ENCODE peak calls at places on chromosome 5, in seven cellular contexts. A is SK-N-SH, D is mammary epithelial cell, J is fibroblast of the conjunctiva, Z is T-helper 1 cell, W is DMS153, V is gastrocnemius medialis. L is an unnamed sample.

GRCh38 chr5:82784521-82784920 is 292.7 kb downstream of the TMEM167A start:
- DNase-seq in A (no peak), V (no peak), W (no peak), D (peak), J (no peak), Z (no peak), L (no peak)

GRCh38 chr5:101687630-101688029 is 608.5 kb downstream of the SLCO4C1 start:
- DNase-seq in V (no peak), A (no peak), Z (no peak), D (no peak), J (no peak), W (no peak), L (no peak)

GRCh38 chr5:79837707-79838620 is 148.3 kb downstream of the CMYA5 start:
- DNase-seq in W (no peak), A (no peak), J (no peak), D (no peak), V (no peak), Z (no peak), L (no peak)

GRCh38 chr5:150412319-150413175 is at the start of gene CD74:
- DNase-seq in J (no peak), W (no peak), V (peak), A (peak), D (peak), Z (peak), L (no peak)

GRCh38 chr5:119878712-119879111 is 249.4 kb downstream of the FAM170A start:
- DNase-seq in Z (no peak), W (no peak), A (no peak), D (no peak), V (no peak), J (no peak), L (no peak)

GRCh38 chr5:55521903-55522302 is 12.9 kb downstream of the PLPP1 start:
- DNase-seq in A (no peak), J (no peak), W (no peak), V (no peak), D (no peak), Z (no peak), L (no peak)

GRCh38 chr5:177565046-177565445 is 10.7 kb upstream of the FAM193B start:
- DNase-seq in Z (no peak), D (peak), V (no peak), J (no peak), A (no peak), W (no peak), L (no peak)

GRCh38 chr5:141149812-141150211 is at the start of gene PCDHB6:
- DNase-seq in A (peak), W (no peak), J (no peak), D (peak), Z (no peak), V (no peak), L (no peak)

GRCh38 chr5:134136221-134136631 is 21.7 kb downstream of the TCF7 start:
- DNase-seq in Z (no peak), W (no peak), A (no peak), D (no peak), J (no peak), V (no peak), L (no peak)

GRCh38 chr5:1776831-1777230 is 22.8 kb downstream of the MRPL36 start:
- DNase-seq in W (no peak), J (no peak), Z (no peak), D (no peak), V (no peak), A (no peak), L (no peak)

GRCh38 chr5:3599283-3600105 is 3.9 kb downstream of the IRX1 start:
- DNase-seq in V (no peak), A (peak), W (no peak), J (no peak), Z (no peak), D (peak), L (no peak)

GRCh38 chr5:142685418-142686209 is at the start of gene FGF1:
- DNase-seq in W (no peak), D (peak), A (peak), J (no peak), Z (no peak), V (no peak), L (no peak)

GRCh38 chr5:17018871-17019270 is 82.8 kb upstream of the MYO10 start:
- DNase-seq in J (no peak), W (no peak), A (no peak), D (no peak), V (no peak), Z (no peak), L (no peak)

GRCh38 chr5:179795863-179796833 is 2.4 kb downstream of the LTC4S start:
- DNase-seq in J (peak), V (no peak), A (peak), Z (peak), W (peak), D (peak), L (peak)

GRCh38 chr5:122493091-122493775 is 181.2 kb downstream of the SNCAIP start:
- DNase-seq in D (no peak), V (no peak), J (no peak), A (peak), W (no peak), Z (no peak), L (no peak)

GRCh38 chr5:66467564-66467963 is 128.6 kb upstream of the MAST4 start:
- DNase-seq in A (no peak), Z (no peak), J (no peak), D (no peak), W (no peak), V (no peak), L (no peak)

GRCh38 chr5:132658383-132659302 is 670 bp downstream of the IL13 start:
- DNase-seq in D (no peak), J (no peak), A (no peak), Z (no peak), V (no peak), W (no peak), L (no peak)

GRCh38 chr5:37723147-37723961 is 116.5 kb downstream of the GDNF start:
- DNase-seq in D (no peak), W (no peak), J (no peak), Z (no peak), A (no peak), V (peak), L (no peak)

GRCh38 chr5:126124706-126125345 is 298.4 kb upstream of the GRAMD2B start:
- DNase-seq in D (peak), A (no peak), Z (no peak), J (peak), W (no peak), V (no peak), L (no peak)

GRCh38 chr5:9348296-9348996 is 197.4 kb downstream of the SEMA5A start:
- DNase-seq in W (no peak), Z (no peak), A (peak), V (no peak), J (no peak), D (peak), L (no peak)

GRCh38 chr5:180373475-180374269 is 20.5 kb upstream of the GFPT2 start:
- DNase-seq in W (no peak), V (no peak), J (no peak), D (no peak), Z (no peak), A (no peak), L (no peak)

GRCh38 chr5:110159202-110159601 is 469.5 kb downstream of the MAN2A1 start:
- DNase-seq in W (no peak), A (no peak), J (peak), Z (no peak), V (no peak), D (peak), L (no peak)

GRCh38 chr5:156103116-156103860 is 223.7 kb upstream of the SGCD start:
- DNase-seq in J (no peak), W (no peak), Z (no peak), A (no peak), V (no peak), D (no peak), L (no peak)

GRCh38 chr5:137359941-137360340 is 139.2 kb downstream of the SPOCK1 start:
- DNase-seq in V (no peak), Z (no peak), D (no peak), J (no peak), W (no peak), A (no peak), L (no peak)

GRCh38 chr5:63961125-63961597 is 1.1 kb downstream of the HTR1A start:
- DNase-seq in V (no peak), W (no peak), J (no peak), D (no peak), A (no peak), Z (no peak), L (no peak)

GRCh38 chr5:96297290-96297689 is 135.8 kb downstream of the PCSK1 start:
- DNase-seq in V (no peak), D (peak), Z (no peak), J (peak), W (no peak), A (peak), L (peak)

GRCh38 chr5:120086081-120086480 is 378.0 kb upstream of the PRR16 start:
- DNase-seq in D (no peak), W (no peak), J (no peak), Z (no peak), A (no peak), V (no peak), L (no peak)

GRCh38 chr5:44842491-44843282 is 33.9 kb downstream of the MRPS30 start:
- DNase-seq in D (no peak), J (no peak), Z (no peak), A (no peak), V (no peak), W (no peak), L (no peak)

GRCh38 chr5:6269925-6270324 is 108.4 kb downstream of the MED10 start:
- DNase-seq in A (no peak), Z (no peak), D (no peak), J (no peak), V (no peak), W (no peak), L (no peak)

GRCh38 chr5:139639619-139640431 is 8.3 kb upstream of the CXXC5 start:
- DNase-seq in W (no peak), J (no peak), A (peak), D (peak), V (peak), Z (no peak), L (no peak)

GRCh38 chr5:1557114-1557873 is 33.5 kb upstream of the LPCAT1 start:
- DNase-seq in D (no peak), Z (no peak), W (no peak), V (no peak), A (no peak), J (no peak), L (no peak)

GRCh38 chr5:169595172-169595820 is 11.7 kb downstream of the SPDL1 start:
- DNase-seq in J (no peak), Z (no peak), A (no peak), D (no peak), V (no peak), W (no peak), L (no peak)

GRCh38 chr5:58794875-58795274 is 212.0 kb downstream of the RAB3C start:
- DNase-seq in V (no peak), A (no peak), J (no peak), D (no peak), W (no peak), Z (no peak), L (no peak)

GRCh38 chr5:430214-430925 is 12.6 kb upstream of the EXOC3 start:
- DNase-seq in J (no peak), D (no peak), A (no peak), W (no peak), Z (no peak), V (no peak), L (no peak)

L was measured in SHP77 treated with DMSO at 0.1 percent for 48 hours.